ENCODE peak calls at places on chromosomes 13 and 19, in five cellular contexts. E, G, N, T and Z are unnamed samples.

GRCh38 chr13:36332986-36333385 is 13.2 kb downstream of the SPART start:
- DNase-seq in E (no peak), G (no peak), N (no peak), T (no peak), Z (no peak)

GRCh38 chr13:41658057-41658642 is 200.8 kb downstream of the RGCC start:
- DNase-seq in E (no peak), G (no peak), N (no peak), T (no peak), Z (peak)

GRCh38 chr19:38193445-38193844 is 30.6 kb downstream of the DPF1 start:
- DNase-seq in E (no peak), G (no peak), N (no peak), T (no peak), Z (no peak)

GRCh38 chr19:5138606-5139594 is 170.0 kb downstream of the KDM4B start:
- DNase-seq in E (peak), G (no peak), N (peak), T (peak), Z (peak)

GRCh38 chr13:30143671-30144400 is 163.5 kb downstream of the KATNAL1 start:
- DNase-seq in E (no peak), G (no peak), N (no peak), T (no peak), Z (peak)

GRCh38 chr13:94343243-94343585 is 136.3 kb downstream of the DCT start:
- DNase-seq in E (no peak), G (no peak), N (no peak), T (no peak), Z (peak)

GRCh38 chr19:15010497-15011255 is 31.0 kb upstream of the SLC1A6 start:
- DNase-seq in E (no peak), G (no peak), N (no peak), T (no peak), Z (no peak)

GRCh38 chr13:60261432-60262351 is 98.0 kb upstream of the DIAPH3 start:
- DNase-seq in E (no peak), G (peak), N (no peak), T (no peak), Z (no peak)

GRCh38 chr13:110644892-110645521 is 29.7 kb downstream of the NAXD start:
- DNase-seq in E (peak), G (peak), N (peak), T (peak), Z (peak)

GRCh38 chr19:3015126-3016057 is 13.7 kb downstream of the TLE2 start:
- DNase-seq in E (no peak), G (no peak), N (no peak), T (no peak), Z (no peak)

GRCh38 chr19:17073869-17074627 is 1.2 kb downstream of the HAUS8 start:
- DNase-seq in E (no peak), G (no peak), N (no peak), T (no peak), Z (no peak)

GRCh38 chr13:108508263-108508662 is 121.1 kb upstream of the MYO16 start:
- DNase-seq in E (no peak), G (peak), N (no peak), T (no peak), Z (peak)

GRCh38 chr13:72104656-72105180 is 237.7 kb upstream of the DACH1 start:
- DNase-seq in E (no peak), G (no peak), N (no peak), T (no peak), Z (peak)

GRCh38 chr19:1901940-1902404 is 3.2 kb upstream of the ADAT3 start:
- DNase-seq in E (no peak), G (no peak), N (no peak), T (no peak), Z (no peak)

GRCh38 chr13:80251403-80251802 is 89.5 kb downstream of the SPRY2 start:
- DNase-seq in E (no peak), G (peak), N (no peak), T (no peak), Z (peak)